ENCODE peak calls at places on chromosomes 13 and 19, in five cellular contexts. A is KBM-7, Z is non-pigmented ciliary epithelial cell, P is HuH-7, G is activated T-cell treated with anti-CD3 and anti-CD28 coated beads for 1 hour. T is an unnamed sample.

GRCh38 chr19:28444371-28444770 is 768.6 kb downstream of the UQCRFS1 start:
- DNase-seq in P (no peak), Z (no peak), A (no peak), G (no peak), T (no peak)

GRCh38 chr13:100434010-100434763 is 154.4 kb downstream of the GGACT start:
- DNase-seq in Z (peak), P (no peak), A (no peak), G (no peak), T (no peak)

GRCh38 chr19:6754136-6754535 is 13.1 kb downstream of the SH2D3A start:
- DNase-seq in Z (no peak), P (no peak), A (no peak), G (no peak), T (no peak)

GRCh38 chr19:44051654-44052402 is at the start of gene ZNF223:
- DNase-seq in A (no peak), G (peak), Z (peak), P (peak), T (peak)

GRCh38 chr13:39531646-39532045 is 71.3 kb downstream of the LHFPL6 start:
- DNase-seq in Z (no peak), P (no peak), A (no peak), G (no peak), T (no peak)

GRCh38 chr13:111845621-111846351 is 221.2 kb upstream of the SOX1 start:
- DNase-seq in Z (no peak), P (no peak), G (no peak), A (no peak), T (no peak)

GRCh38 chr19:33558846-33559245 is 37.3 kb upstream of the PEPD start:
- DNase-seq in A (no peak), G (no peak), Z (no peak), P (no peak), T (no peak)

GRCh38 chr19:17529239-17530158 is 18.1 kb downstream of the PGLS start:
- DNase-seq in G (no peak), Z (no peak), A (no peak), P (no peak), T (no peak)

GRCh38 chr19:14383898-14384669 is 2.8 kb downstream of the ADGRE5 start:
- DNase-seq in A (peak), P (no peak), Z (no peak), G (peak), T (peak)

GRCh38 chr13:36163809-36164308 is 32.7 kb upstream of the DCLK1 start:
- DNase-seq in P (no peak), Z (peak), A (no peak), G (no peak), T (no peak)

GRCh38 chr19:29512748-29513147 is 13.0 kb upstream of the VSTM2B start:
- DNase-seq in G (no peak), P (no peak), Z (no peak), A (no peak), T (no peak)

GRCh38 chr13:92136449-92137180 is 738.2 kb downstream of the GPC5 start:
- DNase-seq in P (no peak), A (no peak), G (no peak), Z (no peak), T (no peak)

GRCh38 chr19:3687774-3688706 is 12.2 kb downstream of the PIP5K1C start:
- DNase-seq in Z (no peak), G (peak), A (no peak), P (no peak), T (no peak)

GRCh38 chr13:44498502-44498901 is 77.6 kb downstream of the TSC22D1 start:
- DNase-seq in P (no peak), G (no peak), A (no peak), Z (no peak), T (no peak)

GRCh38 chr13:43244482-43244881 is 221.1 kb downstream of the DNAJC15 start:
- DNase-seq in Z (no peak), P (no peak), A (no peak), G (no peak), T (peak)

GRCh38 chr19:6376512-6377193 is 920 bp upstream of the PSPN start:
- DNase-seq in G (no peak), Z (no peak), P (no peak), A (no peak), T (no peak)

GRCh38 chr19:13913352-13913751 is 7.4 kb downstream of the CC2D1A start:
- DNase-seq in Z (no peak), G (no peak), A (no peak), P (no peak), T (no peak)

GRCh38 chr19:5193192-5193591 is 147.4 kb downstream of the PTPRS start:
- DNase-seq in P (no peak), Z (no peak), A (no peak), G (no peak), T (no peak)

T was measured in OCI-M1.